ENCODE peak calls at places on chromosome 17, in six cellular contexts. One of them, this sample, is unnamed.

GRCh38 chr17:44205962-44206824 is 6.5 kb upstream of the ATXN7L3 start:
- DNase-seq in HuH-7.5: no peak
- DNase-seq in heart right ventricle: no peak
- DNase-seq in ELF-1: no peak
- DNase-seq in NCI-H345: no peak
- DNase-seq in adrenal gland: no peak
- DNase-seq in this sample: no peak

GRCh38 chr17:18224428-18225120 is 861 bp upstream of the LLGL1 start:
- DNase-seq in HuH-7.5: no peak
- DNase-seq in heart right ventricle: peak; percentile 48
- DNase-seq in ELF-1: peak; percentile 98
- DNase-seq in NCI-H345: no peak
- DNase-seq in adrenal gland: no peak
- DNase-seq in this sample: no peak

GRCh38 chr17:40075216-40076100 is 12.7 kb downstream of the THRA start:
- DNase-seq in HuH-7.5: peak; percentile 51
- DNase-seq in heart right ventricle: peak; percentile 85
- DNase-seq in ELF-1: peak; percentile 83
- DNase-seq in NCI-H345: peak; percentile 72
- DNase-seq in adrenal gland: peak; percentile 82
- DNase-seq in this sample: peak; percentile 61

GRCh38 chr17:4483012-4483840 is 15.5 kb upstream of the SPNS2 start:
- DNase-seq in HuH-7.5: no peak
- DNase-seq in heart right ventricle: peak; percentile 5
- DNase-seq in ELF-1: peak; percentile 55
- DNase-seq in NCI-H345: no peak
- DNase-seq in adrenal gland: no peak
- DNase-seq in this sample: no peak

GRCh38 chr17:57091186-57091618 is 6.2 kb downstream of the AKAP1 start:
- DNase-seq in HuH-7.5: no peak
- DNase-seq in heart right ventricle: peak; percentile 73
- DNase-seq in ELF-1: no peak
- DNase-seq in NCI-H345: peak; percentile 32
- DNase-seq in adrenal gland: peak; percentile 35
- DNase-seq in this sample: no peak

GRCh38 chr17:59769891-59770290 is 62.4 kb downstream of the VMP1 start:
- DNase-seq in HuH-7.5: no peak
- DNase-seq in heart right ventricle: no peak
- DNase-seq in ELF-1: no peak
- DNase-seq in NCI-H345: no peak
- DNase-seq in adrenal gland: no peak
- DNase-seq in this sample: no peak

GRCh38 chr17:65193305-65194293 is 56.4 kb downstream of the RGS9 start:
- DNase-seq in HuH-7.5: no peak
- DNase-seq in heart right ventricle: no peak
- DNase-seq in ELF-1: no peak
- DNase-seq in NCI-H345: no peak
- DNase-seq in adrenal gland: no peak
- DNase-seq in this sample: no peak

GRCh38 chr17:64534187-64534586 is 27.4 kb downstream of the CEP95 start:
- DNase-seq in HuH-7.5: no peak
- DNase-seq in heart right ventricle: no peak
- DNase-seq in ELF-1: no peak
- DNase-seq in NCI-H345: no peak
- DNase-seq in adrenal gland: no peak
- DNase-seq in this sample: peak; percentile 6

GRCh38 chr17:82781894-82782274 is 30.0 kb downstream of the TBCD start:
- DNase-seq in HuH-7.5: peak; percentile 97
- DNase-seq in heart right ventricle: peak; percentile 85
- DNase-seq in ELF-1: peak; percentile 89
- DNase-seq in NCI-H345: peak; percentile 81
- DNase-seq in adrenal gland: peak; percentile 80
- DNase-seq in this sample: peak; percentile 94

GRCh38 chr17:50421308-50422031 is 4.5 kb upstream of the ACSF2 start:
- DNase-seq in HuH-7.5: no peak
- DNase-seq in heart right ventricle: no peak
- DNase-seq in ELF-1: no peak
- DNase-seq in NCI-H345: no peak
- DNase-seq in adrenal gland: no peak
- DNase-seq in this sample: no peak

GRCh38 chr17:10105513-10106001 is 92.8 kb downstream of the GAS7 start:
- DNase-seq in HuH-7.5: no peak
- DNase-seq in heart right ventricle: no peak
- DNase-seq in ELF-1: peak; percentile 70
- DNase-seq in NCI-H345: no peak
- DNase-seq in adrenal gland: no peak
- DNase-seq in this sample: peak; percentile 82

GRCh38 chr17:2819921-2820501 is 23.8 kb downstream of the RAP1GAP2 start:
- DNase-seq in HuH-7.5: no peak
- DNase-seq in heart right ventricle: no peak
- DNase-seq in ELF-1: no peak
- DNase-seq in NCI-H345: no peak
- DNase-seq in adrenal gland: no peak
- DNase-seq in this sample: no peak

GRCh38 chr17:37405955-37406634 is 541 bp downstream of the ACACA start:
- DNase-seq in HuH-7.5: peak; percentile 16
- DNase-seq in heart right ventricle: no peak
- DNase-seq in ELF-1: peak; percentile 59
- DNase-seq in NCI-H345: no peak
- DNase-seq in adrenal gland: no peak
- DNase-seq in this sample: no peak

GRCh38 chr17:73304971-73305786 is 6.6 kb downstream of the CDC42EP4 start:
- DNase-seq in HuH-7.5: no peak
- DNase-seq in heart right ventricle: peak; percentile 71
- DNase-seq in ELF-1: peak; percentile 80
- DNase-seq in NCI-H345: peak; percentile 75
- DNase-seq in adrenal gland: peak; percentile 84
- DNase-seq in this sample: peak; percentile 75

GRCh38 chr17:58317421-58318064 is 11.1 kb downstream of the TSPOAP1 start:
- DNase-seq in HuH-7.5: peak; percentile 91
- DNase-seq in heart right ventricle: no peak
- DNase-seq in ELF-1: peak; percentile 83
- DNase-seq in NCI-H345: peak; percentile 32
- DNase-seq in adrenal gland: peak; percentile 55
- DNase-seq in this sample: peak; percentile 78

GRCh38 chr17:60534010-60534555 is 8.0 kb upstream of the APPBP2 start:
- DNase-seq in HuH-7.5: no peak
- DNase-seq in heart right ventricle: no peak
- DNase-seq in ELF-1: no peak
- DNase-seq in NCI-H345: no peak
- DNase-seq in adrenal gland: no peak
- DNase-seq in this sample: no peak

GRCh38 chr17:7944321-7944720 is 12.3 kb downstream of the CNTROB start:
- DNase-seq in HuH-7.5: no peak
- DNase-seq in heart right ventricle: no peak
- DNase-seq in ELF-1: no peak
- DNase-seq in NCI-H345: no peak
- DNase-seq in adrenal gland: no peak
- DNase-seq in this sample: no peak